ENCODE peak calls at places on chromosomes 1 and 21, in seven cellular contexts. P, C, D, W, O, J and R are unnamed samples.

GRCh38 chr1:174118726-174119125 is 40.6 kb upstream of the RABGAP1L start:
- DNase-seq in P (no peak), C (no peak), D (no peak), W (no peak), O (no peak), J (no peak), R (no peak)

GRCh38 chr1:183238071-183238470 is 52.0 kb downstream of the LAMC2 start:
- DNase-seq in P (peak), C (no peak), D (peak), W (peak), O (no peak), J (peak), R (no peak)

GRCh38 chr1:58585591-58586151 is 8.6 kb upstream of the TACSTD2 start:
- DNase-seq in P (peak), C (peak), D (peak), W (peak), O (no peak), J (peak), R (no peak)

GRCh38 chr1:196160066-196160795 is 448.0 kb downstream of the KCNT2 start:
- DNase-seq in P (peak), C (no peak), D (peak), W (peak), O (no peak), J (peak), R (no peak)

GRCh38 chr21:35438643-35439404 is 389.7 kb upstream of the RUNX1 start:
- DNase-seq in P (peak), C (no peak), D (no peak), W (peak), O (no peak), J (peak), R (peak)

GRCh38 chr21:34126269-34126668 is 52.9 kb downstream of the MRPS6 start:
- DNase-seq in P (peak), C (no peak), D (peak), W (no peak), O (no peak), J (peak), R (peak)

GRCh38 chr1:165501975-165502358 is 41.8 kb upstream of the LRRC52 start:
- DNase-seq in P (peak), C (no peak), D (no peak), W (peak), O (no peak), J (no peak), R (no peak)

GRCh38 chr1:91490501-91490900 is 10.2 kb upstream of the CDC7 start:
- DNase-seq in P (no peak), C (no peak), D (no peak), W (peak), O (no peak), J (no peak), R (no peak)

GRCh38 chr1:54857741-54858665 is 29.0 kb downstream of the DHCR24 start:
- DNase-seq in P (peak), C (peak), D (peak), W (peak), O (no peak), J (peak), R (no peak)

GRCh38 chr1:201499191-201499590 is 7.7 kb downstream of the CSRP1 start:
- DNase-seq in P (no peak), C (no peak), D (no peak), W (no peak), O (no peak), J (no peak), R (no peak)

GRCh38 chr1:247296599-247297180 is 35.0 kb downstream of the ZNF496 start:
- DNase-seq in P (no peak), C (no peak), D (no peak), W (no peak), O (no peak), J (no peak), R (no peak)

GRCh38 chr1:41349361-41350054 is 11.7 kb upstream of the FOXO6 start:
- DNase-seq in P (no peak), C (no peak), D (no peak), W (no peak), O (no peak), J (no peak), R (no peak)

GRCh38 chr1:171257207-171258052 is 9.1 kb downstream of the FMO1 start:
- DNase-seq in P (peak), C (no peak), D (peak), W (peak), O (peak), J (peak), R (no peak)

GRCh38 chr1:27153549-27153886 is 1.4 kb downstream of the SLC9A1 start:
- DNase-seq in P (no peak), C (no peak), D (no peak), W (no peak), O (peak), J (no peak), R (no peak)

GRCh38 chr21:41374177-41374712 is 12.4 kb downstream of the MX2 start:
- DNase-seq in P (no peak), C (no peak), D (no peak), W (no peak), O (no peak), J (no peak), R (no peak)

GRCh38 chr1:25819496-25820246 is at the start of gene MTFR1L:
- DNase-seq in P (peak), C (peak), D (peak), W (peak), O (peak), J (peak), R (peak)

GRCh38 chr1:53697671-53698380 is 41.1 kb downstream of the GLIS1 start:
- DNase-seq in P (peak), C (no peak), D (peak), W (peak), O (no peak), J (peak), R (no peak)

GRCh38 chr21:27787046-27787445 is 820.2 kb upstream of the ADAMTS5 start:
- DNase-seq in P (no peak), C (no peak), D (no peak), W (peak), O (no peak), J (peak), R (no peak)

DNA sequence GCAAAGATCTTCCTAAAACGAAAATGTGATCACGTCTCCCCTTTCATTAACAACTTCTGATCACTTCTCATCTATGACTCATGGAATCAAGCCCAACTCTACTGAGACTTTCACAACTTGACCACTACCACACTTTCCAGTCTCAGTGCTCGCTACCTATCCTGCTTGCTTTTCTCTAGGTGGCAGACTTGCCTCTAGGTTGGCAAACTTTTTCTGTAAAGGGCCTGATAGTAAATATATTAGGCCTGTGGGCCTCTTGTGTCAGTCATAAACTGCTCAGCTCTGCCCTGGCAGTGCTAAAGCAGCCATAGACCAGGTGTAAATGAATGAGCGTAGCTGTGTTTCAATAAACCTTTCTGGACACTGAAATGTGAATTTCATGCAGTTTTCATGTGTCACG is 21.5 kb upstream of the HMGB4 start:
- DNase-seq in P (no peak), C (no peak), D (no peak), W (no peak), O (no peak), J (no peak), R (no peak)
- TF ChIP-seq CTCF in P (no peak), C (no peak), D (peak), W (no peak), O (no peak), J (no peak), R (no peak)

GRCh38 chr1:203031467-203031866 is 5.2 kb downstream of the PPFIA4 start:
- DNase-seq in P (no peak), C (no peak), D (no peak), W (no peak), O (no peak), J (no peak), R (no peak)
- TF ChIP-seq CTCF in P (no peak), C (peak), D (peak), W (peak), O (no peak), J (no peak), R (peak)

GRCh38 chr1:156136970-156137483 is 16.4 kb upstream of the SEMA4A start:
- DNase-seq in P (no peak), C (no peak), D (no peak), W (no peak), O (no peak), J (no peak), R (no peak)
- TF ChIP-seq CTCF in P (no peak), C (no peak), D (peak), W (peak), O (no peak), J (peak), R (no peak)

GRCh38 chr1:229258851-229259110 is 12.1 kb upstream of the RAB4A start:
- DNase-seq in P (no peak), C (no peak), D (peak), W (peak), O (no peak), J (no peak), R (no peak)

GRCh38 chr1:229252228-229252984 is 18.5 kb upstream of the RAB4A start:
- DNase-seq in P (no peak), C (no peak), D (no peak), W (no peak), O (no peak), J (no peak), R (no peak)

GRCh38 chr1:229253170-229253974 is 17.5 kb upstream of the RAB4A start:
- DNase-seq in P (peak), C (no peak), D (peak), W (peak), O (no peak), J (peak), R (peak)

GRCh38 chr1:229258031-229258850 is 12.7 kb upstream of the RAB4A start:
- DNase-seq in P (peak), C (peak), D (peak), W (peak), O (peak), J (peak), R (peak)

GRCh38 chr1:229254910-229255541 is 15.9 kb upstream of the RAB4A start:
- DNase-seq in P (no peak), C (no peak), D (peak), W (peak), O (peak), J (peak), R (peak)
- TF ChIP-seq CTCF in P (no peak), C (peak), D (peak), W (peak), O (peak), J (peak), R (no peak)

DNA sequence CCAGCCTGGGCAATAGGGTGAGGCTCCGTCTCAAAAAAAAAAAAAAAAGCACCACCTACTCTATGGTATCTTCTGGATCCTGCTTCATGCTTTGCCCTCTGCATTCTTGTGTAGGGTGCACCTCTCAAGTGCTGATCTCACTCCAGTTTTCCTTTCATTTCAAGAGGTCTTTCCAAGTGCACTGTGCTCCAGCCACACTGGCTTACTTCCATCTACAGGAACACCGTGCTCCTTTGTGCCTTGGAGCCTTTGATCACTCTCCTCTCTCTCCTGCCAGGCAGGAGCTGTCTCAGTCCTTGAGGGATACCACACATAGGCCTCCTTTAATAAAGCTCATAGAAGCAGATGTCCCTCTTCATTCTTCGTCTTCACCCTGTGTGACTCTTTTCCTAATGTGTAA is 55.4 kb upstream of the GREM2 start:
- DNase-seq in P (no peak), C (no peak), D (no peak), W (no peak), O (no peak), J (no peak), R (no peak)
- TF ChIP-seq CTCF in P (no peak), C (no peak), D (no peak), W (no peak), O (no peak), J (no peak), R (no peak)